ENCODE peak calls at places on chromosome 3, in four cellular contexts. R, Z, B and V are unnamed samples.
A peak's percentile ranks its signal among the peaks of the same experiment; 100 is the strongest.

GRCh38 chr3:197505796-197506553 is 49.8 kb downstream of the BDH1 start:
- DNase-seq in Z (no peak), B (no peak), R (peak; percentile 43), V (no peak)

GRCh38 chr3:119413603-119414280 is 49.7 kb downstream of the TMEM39A start:
- DNase-seq in B (no peak), Z (no peak), R (no peak), V (no peak)

GRCh38 chr3:141561426-141562034 is 74.7 kb downstream of the RASA2 start:
- DNase-seq in R (peak; percentile 13), Z (peak; percentile 32), B (peak; percentile 65), V (peak; percentile 48)

GRCh38 chr3:39126532-39127071 is 19.1 kb downstream of the TTC21A start:
- DNase-seq in B (peak; percentile 47), R (no peak), Z (peak; percentile 54), V (peak; percentile 40)

GRCh38 chr3:77328631-77329030 is 288.7 kb downstream of the ROBO2 start:
- DNase-seq in Z (no peak), R (no peak), B (no peak), V (no peak)

GRCh38 chr3:134056464-134056891 is 26.8 kb upstream of the SLCO2A1 start:
- DNase-seq in B (no peak), Z (no peak), R (no peak), V (no peak)

GRCh38 chr3:12675115-12675810 is 11.3 kb upstream of the RAF1 start:
- DNase-seq in B (no peak), Z (no peak), R (no peak), V (no peak)

GRCh38 chr3:127216415-127217261 is 23.7 kb downstream of the PRR23E start:
- DNase-seq in R (no peak), Z (peak; percentile 13), B (no peak), V (no peak)